ENCODE peak calls at places on chromosomes 12 and 14, in five cellular contexts. One of them, this sample, is unnamed.
A peak's percentile ranks its signal among the peaks of the same experiment; 100 is the strongest.

GRCh38 chr14:64095620-64096019 is 198.6 kb downstream of the ESR2 start:
- DNase-seq in NCI-H748 treated with DMSO at 0.1 percent for 48 hours: no peak
- DNase-seq in non-pigmented ciliary epithelial cell: peak; percentile 45
- DNase-seq in CD4-positive, CD25-positive, alpha-beta regulatory T cell: no peak
- DNase-seq in SHP77: no peak
- DNase-seq in this sample: no peak

GRCh38 chr12:103879878-103880277 is 38.8 kb upstream of the NT5DC3 start:
- DNase-seq in CD4-positive, CD25-positive, alpha-beta regulatory T cell: no peak
- DNase-seq in non-pigmented ciliary epithelial cell: no peak
- DNase-seq in NCI-H748 treated with DMSO at 0.1 percent for 48 hours: no peak
- DNase-seq in SHP77: no peak
- DNase-seq in this sample: no peak

GRCh38 chr14:69519253-69519661 is 34.7 kb downstream of the PLEKHD1 start:
- DNase-seq in non-pigmented ciliary epithelial cell: no peak
- DNase-seq in NCI-H748 treated with DMSO at 0.1 percent for 48 hours: no peak
- DNase-seq in CD4-positive, CD25-positive, alpha-beta regulatory T cell: no peak
- DNase-seq in SHP77: no peak
- DNase-seq in this sample: no peak

GRCh38 chr14:63388766-63389431 is 70.2 kb upstream of the GPHB5 start:
- DNase-seq in NCI-H748 treated with DMSO at 0.1 percent for 48 hours: peak; percentile 28
- DNase-seq in SHP77: peak; percentile 20
- DNase-seq in CD4-positive, CD25-positive, alpha-beta regulatory T cell: peak; percentile 5
- DNase-seq in non-pigmented ciliary epithelial cell: peak; percentile 24
- DNase-seq in this sample: peak; percentile 23

GRCh38 chr14:50360851-50361250 is 35.8 kb downstream of the CDKL1 start:
- DNase-seq in non-pigmented ciliary epithelial cell: no peak
- DNase-seq in SHP77: no peak
- DNase-seq in NCI-H748 treated with DMSO at 0.1 percent for 48 hours: no peak
- DNase-seq in CD4-positive, CD25-positive, alpha-beta regulatory T cell: no peak
- DNase-seq in this sample: no peak

GRCh38 chr14:68638817-68639517 is 153.9 kb downstream of the ZFP36L1 start:
- DNase-seq in non-pigmented ciliary epithelial cell: no peak
- DNase-seq in NCI-H748 treated with DMSO at 0.1 percent for 48 hours: no peak
- DNase-seq in SHP77: no peak
- DNase-seq in CD4-positive, CD25-positive, alpha-beta regulatory T cell: no peak
- DNase-seq in this sample: no peak

GRCh38 chr12:45050751-45051489 is at the start of gene DBX2:
- DNase-seq in SHP77: no peak
- DNase-seq in NCI-H748 treated with DMSO at 0.1 percent for 48 hours: no peak
- DNase-seq in CD4-positive, CD25-positive, alpha-beta regulatory T cell: no peak
- DNase-seq in non-pigmented ciliary epithelial cell: no peak
- DNase-seq in this sample: no peak

GRCh38 chr12:27449893-27450534 is 3.5 kb downstream of the SMCO2 start:
- DNase-seq in NCI-H748 treated with DMSO at 0.1 percent for 48 hours: no peak
- DNase-seq in SHP77: no peak
- DNase-seq in CD4-positive, CD25-positive, alpha-beta regulatory T cell: no peak
- DNase-seq in non-pigmented ciliary epithelial cell: no peak
- DNase-seq in this sample: no peak

GRCh38 chr12:20050166-20050565 is 318.2 kb upstream of the PDE3A start:
- DNase-seq in CD4-positive, CD25-positive, alpha-beta regulatory T cell: no peak
- DNase-seq in NCI-H748 treated with DMSO at 0.1 percent for 48 hours: peak; percentile 69
- DNase-seq in non-pigmented ciliary epithelial cell: no peak
- DNase-seq in SHP77: no peak
- DNase-seq in this sample: no peak

GRCh38 chr12:110762891-110763290 is 20.2 kb upstream of the PPP1CC start:
- DNase-seq in non-pigmented ciliary epithelial cell: no peak
- DNase-seq in NCI-H748 treated with DMSO at 0.1 percent for 48 hours: no peak
- DNase-seq in CD4-positive, CD25-positive, alpha-beta regulatory T cell: no peak
- DNase-seq in SHP77: no peak
- DNase-seq in this sample: no peak